ENCODE peak calls at places on chromosomes 11 and 22, in six cellular contexts. S is fibroblast of lung, Q is OCI-LY7, Y is mammary epithelial cell, O is psoas muscle, K is left ventricle myocardium inferior. P is an unnamed sample.

GRCh38 chr11:95877288-95877687 is 46.6 kb downstream of the MTMR2 start:
- DNase-seq in O (no peak), Q (no peak), K (no peak), S (peak; percentile 100), Y (peak; percentile 96), P (peak; percentile 97)

GRCh38 chr11:109155291-109155690 is 266.7 kb upstream of the C11orf87 start:
- DNase-seq in K (no peak), S (no peak), O (no peak), Y (no peak), Q (no peak), P (no peak)

GRCh38 chr11:59078435-59078834 is 7.7 kb upstream of the GLYATL1B start:
- DNase-seq in S (no peak), O (no peak), K (no peak), Q (peak; percentile 65), Y (no peak), P (no peak)

GRCh38 chr11:11074686-11075370 is 217.0 kb upstream of the ZBED5 start:
- DNase-seq in Q (no peak), O (no peak), S (no peak), K (no peak), Y (no peak), P (no peak)

GRCh38 chr11:9943346-9944110 is 279.7 kb downstream of the SWAP70 start:
- DNase-seq in Q (no peak), S (peak; percentile 68), O (no peak), K (no peak), Y (peak; percentile 46), P (peak; percentile 47)

GRCh38 chr11:126492331-126492730 is 136.8 kb downstream of the ST3GAL4 start:
- DNase-seq in S (no peak), K (no peak), O (no peak), Q (no peak), Y (no peak), P (no peak)

GRCh38 chr11:87236368-87236767 is 198.6 kb downstream of the TMEM135 start:
- DNase-seq in S (no peak), O (no peak), K (no peak), Q (no peak), Y (no peak), P (no peak)

GRCh38 chr22:39117585-39118191 is 20.6 kb downstream of the APOBEC3H start:
- DNase-seq in O (no peak), Q (peak; percentile 84), K (no peak), S (peak; percentile 38), Y (peak; percentile 42), P (peak; percentile 28)

GRCh38 chr11:105179542-105180278 is 40.1 kb upstream of the CARD18 start:
- DNase-seq in Q (no peak), O (no peak), S (peak; percentile 13), Y (no peak), K (no peak), P (no peak)

GRCh38 chr11:88310246-88310645 is 27.3 kb downstream of the CTSC start:
- DNase-seq in Y (peak; percentile 47), S (peak; percentile 65), O (no peak), K (no peak), Q (no peak), P (peak; percentile 39)

GRCh38 chr11:9600651-9601040 is 27.2 kb downstream of the WEE1 start:
- DNase-seq in O (no peak), Y (peak; percentile 94), Q (peak; percentile 72), K (no peak), S (peak; percentile 58), P (peak; percentile 97)

GRCh38 chr11:122791836-122792235 is 46.5 kb upstream of the CRTAM start:
- DNase-seq in Y (no peak), K (no peak), S (peak; percentile 75), Q (no peak), O (no peak), P (no peak)

GRCh38 chr11:93521086-93521485 is 22.1 kb downstream of the SMCO4 start:
- DNase-seq in K (no peak), S (no peak), Y (no peak), O (no peak), Q (peak; percentile 49), P (no peak)

GRCh38 chr22:45064313-45065268 is 54.8 kb upstream of the PHF21B start:
- DNase-seq in Y (peak; percentile 92), K (no peak), Q (no peak), S (peak; percentile 88), O (no peak), P (peak; percentile 68)

GRCh38 chr11:118917488-118918127 is 8.1 kb downstream of the BCL9L start:
- DNase-seq in K (peak; percentile 68), O (peak; percentile 82), S (peak; percentile 74), Q (no peak), Y (peak; percentile 94), P (peak; percentile 82)

GRCh38 chr22:48321986-48322545 is 1505.6 kb downstream of the BRD1 start:
- DNase-seq in K (no peak), Q (no peak), Y (no peak), O (no peak), S (no peak), P (no peak)

GRCh38 chr11:5808500-5809121 is at the start of gene OR52N2:
- DNase-seq in Y (peak; percentile 51), Q (peak; percentile 74), O (peak; percentile 53), S (peak; percentile 48), K (peak; percentile 54), P (no peak)

GRCh38 chr22:39254789-39255298 is 10.1 kb upstream of the PDGFB start:
- DNase-seq in Y (peak; percentile 74), O (peak; percentile 59), Q (no peak), K (no peak), S (peak; percentile 68), P (no peak)

GRCh38 chr11:4626207-4627105 is 10.8 kb upstream of the OR51D1 start:
- DNase-seq in Q (peak; percentile 82), Y (peak; percentile 63), O (no peak), S (peak; percentile 41), K (no peak), P (peak; percentile 27)

GRCh38 chr11:122150484-122151124 is 34.6 kb upstream of the BLID start:
- DNase-seq in Y (no peak), O (no peak), K (no peak), Q (no peak), S (no peak), P (no peak)

GRCh38 chr22:48663297-48663696 is 1164.4 kb downstream of the BRD1 start:
- DNase-seq in Q (peak; percentile 10), O (no peak), K (no peak), Y (no peak), S (no peak), P (no peak)

GRCh38 chr11:30753994-30754393 is 167.8 kb upstream of the MPPED2 start:
- DNase-seq in O (no peak), Y (no peak), K (no peak), S (no peak), Q (no peak), P (no peak)

GRCh38 chr11:84056696-84057095 is 770.5 kb upstream of the CCDC90B start:
- DNase-seq in S (peak; percentile 1), Y (no peak), K (no peak), Q (no peak), O (no peak), P (no peak)

GRCh38 chr11:10606536-10607208 is 38.2 kb upstream of the LYVE1 start:
- DNase-seq in Y (peak; percentile 57), K (no peak), S (peak; percentile 68), O (no peak), Q (no peak), P (no peak)

GRCh38 chr11:125091877-125092664 is 19.4 kb downstream of the TMEM218 start:
- DNase-seq in O (no peak), K (no peak), Y (no peak), Q (no peak), S (no peak), P (no peak)

GRCh38 chr11:125090816-125091215 is 20.6 kb downstream of the TMEM218 start:
- DNase-seq in Y (no peak), S (no peak), Q (no peak), K (no peak), O (no peak), P (no peak)

GRCh38 chr11:125093502-125093901 is 17.9 kb downstream of the TMEM218 start:
- DNase-seq in K (no peak), Q (no peak), O (no peak), Y (no peak), S (no peak), P (no peak)

GRCh38 chr11:125092669-125093068 is 18.8 kb downstream of the TMEM218 start:
- DNase-seq in K (no peak), Y (no peak), S (no peak), O (no peak), Q (no peak), P (no peak)

GRCh38 chr11:125091247-125091876 is 20.1 kb downstream of the TMEM218 start:
- DNase-seq in S (peak; percentile 71), Q (peak; percentile 62), O (no peak), Y (peak; percentile 57), K (no peak), P (peak; percentile 83)
- TF ChIP-seq CTCF in S (peak; percentile 71), Q (peak; percentile 86), O (peak; percentile 63), Y (peak; percentile 53), K (peak; percentile 76), P (peak; percentile 65)

GRCh38 chr11:74000770-74001169 is 8.1 kb downstream of the UCP3 start:
- DNase-seq in K (no peak), O (no peak), Q (no peak), S (no peak), Y (no peak), P (no peak)
- H3K4me1 ChIP-seq in K (peaks cover 9% of the 10 kb centered on the region), O (peaks cover 35% of the 10 kb centered on the region), Q (peaks cover 56% of the 10 kb centered on the region), S (no peaks in the 10 kb centered on the region), Y (no peaks in the 10 kb centered on the region), P (no peaks in the 10 kb centered on the region)

GRCh38 chr22:27213766-27214581 is 556.6 kb downstream of the MIAT start:
- DNase-seq in S (peak; percentile 68), Q (no peak), Y (no peak), K (peak; percentile 77), O (peak; percentile 84), P (no peak)

GRCh38 chr22:27214691-27215090 is 557.3 kb downstream of the MIAT start:
- DNase-seq in Y (no peak), Q (no peak), S (no peak), K (no peak), O (no peak), P (no peak)

GRCh38 chr22:27213291-27213690 is 555.9 kb downstream of the MIAT start:
- DNase-seq in K (no peak), S (peak; percentile 70), Y (no peak), Q (no peak), O (no peak), P (no peak)

GRCh38 chr22:27212081-27212480 is 554.7 kb downstream of the MIAT start:
- DNase-seq in S (no peak), Y (no peak), Q (no peak), K (no peak), O (no peak), P (no peak)

GRCh38 chr22:27212617-27213177 is 555.3 kb downstream of the MIAT start:
- DNase-seq in Q (no peak), K (peak; percentile 33), Y (no peak), O (peak; percentile 60), S (peak; percentile 99), P (peak; percentile 78)
- H3K27ac ChIP-seq in Q (no peak overlapping the region), K (peak overlapping the region; percentile 77), Y (no peak overlapping the region), O (peak overlapping the region; percentile 48), S (peak overlapping the region; percentile 13), P (no peak overlapping the region)

DNA sequence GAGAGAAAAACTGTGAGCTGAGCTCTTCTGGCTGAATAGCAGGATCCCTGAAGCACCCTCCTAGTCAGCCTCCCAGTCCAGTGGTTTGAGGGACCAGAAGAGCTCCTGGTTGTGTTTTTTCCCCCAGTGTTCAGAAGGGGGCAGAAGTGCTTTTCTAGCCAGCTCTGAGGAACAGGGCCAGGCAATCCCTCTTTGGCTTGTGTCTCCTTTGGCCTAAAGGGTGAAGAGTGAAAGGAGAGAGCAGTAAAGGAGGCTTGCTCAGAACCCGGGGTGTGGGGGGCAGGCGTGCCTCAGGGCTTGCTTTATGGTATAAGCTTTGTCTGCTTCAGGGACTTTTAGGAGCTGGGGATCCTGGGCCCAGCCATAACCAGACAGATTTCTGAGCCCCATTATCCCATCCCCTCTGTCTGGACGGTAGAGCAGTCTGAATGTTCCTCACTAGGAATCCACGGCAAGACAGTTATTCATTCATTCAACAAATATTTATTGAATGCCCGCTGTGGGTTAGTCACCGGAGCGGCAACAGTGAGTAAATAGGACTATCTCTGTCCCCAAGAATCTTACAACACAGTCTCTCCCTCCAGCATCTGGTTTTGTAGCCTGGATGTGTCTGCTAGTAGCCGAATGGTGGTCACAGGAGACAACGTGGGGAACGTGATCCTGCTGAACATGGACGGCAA is 14.5 kb downstream of the ACP2 start:
- DNase-seq in S (peak; percentile 73), Y (peak; percentile 52), Q (peak; percentile 41), K (peak; percentile 33), O (no peak), P (no peak)
- TF ChIP-seq CTCF in S (peak; percentile 68), Y (peak; percentile 34), Q (peak; percentile 66), K (peak; percentile 54), O (peak; percentile 16), P (peak; percentile 39)